ENCODE peak calls at places on chromosomes 4 and X, in ten cellular contexts. Y, R, M, P, J, D, N, U, I and F are unnamed samples. For H3K9me3, the result is how much of the 10 kb centered on the place peaks cover.

GRCh38 chrX:133513116-133513515 is 97.8 kb upstream of the GPC4 start:
- DNase-seq in Y (no peak), R (no peak), M (peak), P (no peak), J (no peak), D (no peak), N (no peak), U (no peak), I (no peak), F (no peak)

GRCh38 chrX:80388206-80388605 is 32.0 kb upstream of the TENT5D start:
- DNase-seq in Y (no peak), R (no peak), M (no peak), P (no peak), J (no peak), D (no peak), N (no peak), U (no peak), I (no peak), F (no peak)

GRCh38 chr4:158810487-158811215 is 41.8 kb downstream of the FNIP2 start:
- DNase-seq in Y (peak), R (peak), M (no peak), P (peak), J (peak), D (peak), N (no peak), U (peak), I (no peak), F (no peak)

GRCh38 chrX:25083661-25084060 is 67.9 kb upstream of the ARX start:
- DNase-seq in Y (no peak), R (no peak), M (no peak), P (peak), J (no peak), D (no peak), N (no peak), U (no peak), I (no peak), F (no peak)

GRCh38 chr4:153757407-153757806 is 2.4 kb downstream of the RNF175 start:
- DNase-seq in Y (no peak), R (no peak), M (no peak), P (no peak), J (no peak), D (no peak), N (no peak), U (no peak), I (no peak), F (no peak)

GRCh38 chr4:137644201-137644600 is 111.9 kb upstream of the PCDH18 start:
- DNase-seq in Y (no peak), R (no peak), M (no peak), P (no peak), J (no peak), D (no peak), N (no peak), U (no peak), I (no peak), F (no peak)

GRCh38 chrX:41688835-41689234 is at the start of gene GPR34:
- DNase-seq in Y (no peak), R (no peak), M (no peak), P (no peak), J (no peak), D (no peak), N (no peak), U (no peak), I (no peak), F (no peak)

GRCh38 chrX:619451-619811 is 11.2 kb upstream of the SHOX start:
- DNase-seq in Y (no peak), R (no peak), M (no peak), P (no peak), J (no peak), D (peak), N (no peak), U (no peak), I (no peak), F (no peak)

GRCh38 chr4:167721574-167721973 is 370.8 kb upstream of the ANXA10 start:
- DNase-seq in Y (no peak), R (no peak), M (no peak), P (peak), J (no peak), D (no peak), N (no peak), U (no peak), I (no peak), F (no peak)

GRCh38 chrX:41720125-41720780 is 3.7 kb upstream of the GPR82 start:
- DNase-seq in Y (no peak), R (no peak), M (no peak), P (no peak), J (no peak), D (no peak), N (no peak), U (peak), I (no peak), F (no peak)

GRCh38 chrX:38986586-38986985 is 185.3 kb downstream of the MID1IP1 start:
- DNase-seq in Y (no peak), R (no peak), M (peak), P (no peak), J (no peak), D (no peak), N (no peak), U (no peak), I (no peak), F (no peak)

GRCh38 chrX:43958529-43958928 is 14.7 kb downstream of the NDP start:
- DNase-seq in Y (peak), R (no peak), M (peak), P (peak), J (no peak), D (no peak), N (peak), U (no peak), I (no peak), F (no peak)

GRCh38 chr4:119016636-119017035 is 119.0 kb upstream of the MYOZ2 start:
- DNase-seq in Y (no peak), R (no peak), M (no peak), P (no peak), J (no peak), D (no peak), N (no peak), U (no peak), I (no peak), F (no peak)

GRCh38 chrX:40314070-40314469 is 216.3 kb upstream of the BCOR start:
- DNase-seq in Y (peak), R (no peak), M (peak), P (no peak), J (no peak), D (no peak), N (no peak), U (no peak), I (no peak), F (no peak)

GRCh38 chrX:40108959-40109287 is 11.2 kb upstream of the BCOR start:
- DNase-seq in Y (peak), R (peak), M (peak), P (peak), J (peak), D (peak), N (no peak), U (peak), I (peak), F (peak)

GRCh38 chrX:122866527-122866926 is 317.6 kb upstream of the GRIA3 start:
- DNase-seq in Y (no peak), R (no peak), M (no peak), P (peak), J (no peak), D (no peak), N (no peak), U (no peak), I (no peak), F (no peak)

GRCh38 chr4:11566440-11567022 is 137.8 kb upstream of the HS3ST1 start:
- DNase-seq in Y (no peak), R (no peak), M (no peak), P (no peak), J (no peak), D (no peak), N (no peak), U (no peak), I (no peak), F (no peak)

GRCh38 chr4:86961605-86962295 is 26.9 kb downstream of the AFF1 start:
- DNase-seq in Y (no peak), R (no peak), M (peak), P (peak), J (peak), D (no peak), N (no peak), U (no peak), I (no peak), F (no peak)

GRCh38 chrX:53073115-53073581 is 9.0 kb upstream of the TSPYL2 start:
- DNase-seq in Y (peak), R (no peak), M (no peak), P (peak), J (no peak), D (no peak), N (no peak), U (no peak), I (no peak), F (no peak)

GRCh38 chrX:105116541-105116940 is 104.0 kb downstream of the TEX13A start:
- DNase-seq in Y (no peak), R (no peak), M (no peak), P (no peak), J (no peak), D (no peak), N (no peak), U (no peak), I (no peak), F (no peak)

GRCh38 chrX:2566044-2566443 is 65.3 kb upstream of the DHRSX start:
- DNase-seq in Y (no peak), R (no peak), M (no peak), P (no peak), J (no peak), D (peak), N (no peak), U (no peak), I (no peak), F (no peak)

GRCh38 chr4:141569141-141569540 is 67.2 kb upstream of the IL15 start:
- DNase-seq in Y (no peak), R (no peak), M (no peak), P (peak), J (no peak), D (no peak), N (no peak), U (no peak), I (no peak), F (no peak)

DNA sequence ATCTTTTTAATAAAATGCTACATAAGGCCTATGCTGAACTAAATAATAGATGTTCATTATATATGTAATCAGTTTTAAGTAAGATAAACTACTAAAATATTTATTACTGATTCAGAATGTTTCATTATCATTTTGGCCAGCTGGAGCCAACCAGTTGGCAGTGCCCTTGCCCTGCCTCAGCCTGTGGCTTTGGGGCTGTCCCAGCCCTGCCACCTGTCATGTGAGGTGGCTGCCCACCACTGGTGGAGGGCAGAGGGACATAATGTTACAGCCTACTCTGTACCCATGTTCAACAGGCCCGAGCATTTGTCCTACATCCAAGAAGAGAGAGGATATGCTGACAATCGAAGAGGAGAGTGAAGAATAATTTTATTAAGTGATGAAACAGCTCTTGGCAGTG is 422.2 kb downstream of the SPIN4 start:
- DNase-seq in Y (no peak), R (no peak), M (no peak), P (no peak), J (no peak), D (no peak), N (no peak), U (no peak), I (no peak), F (no peak)
- H3K9me3 ChIP-seq in Y (half or more), R (under half), M (under half), P (under half), J (under half), D (under half), N (under half), U (under half), I (under half), F (under half)

GRCh38 chr4:190017357-190018200 is 9.5 kb downstream of the FRG2 start:
- DNase-seq in Y (peak), R (no peak), M (no peak), P (no peak), J (no peak), D (no peak), N (no peak), U (no peak), I (no peak), F (no peak)

GRCh38 chr4:190016369-190017289 is 10.4 kb downstream of the FRG2 start:
- DNase-seq in Y (peak), R (no peak), M (no peak), P (no peak), J (no peak), D (no peak), N (no peak), U (no peak), I (no peak), F (no peak)

GRCh38 chr4:190018201-190018920 is 8.7 kb downstream of the FRG2 start:
- DNase-seq in Y (no peak), R (no peak), M (no peak), P (no peak), J (no peak), D (no peak), N (no peak), U (no peak), I (no peak), F (no peak)

GRCh38 chr4:190015538-190016368 is 11.3 kb downstream of the FRG2 start:
- DNase-seq in Y (peak), R (no peak), M (no peak), P (no peak), J (no peak), D (no peak), N (no peak), U (no peak), I (no peak), F (no peak)

GRCh38 chr4:190014771-190015537 is 12.1 kb downstream of the FRG2 start:
- DNase-seq in Y (peak), R (no peak), M (no peak), P (no peak), J (no peak), D (no peak), N (no peak), U (no peak), I (no peak), F (no peak)
- H3K9me3 ChIP-seq in Y (under half), R (under half), M (under half), P (under half), J (under half), D (under half), N (under half), U (under half), I (under half), F (under half)

GRCh38 chrX:100904433-100904832 is 24.3 kb downstream of the XKRX start:
- DNase-seq in Y (no peak), R (no peak), M (no peak), P (no peak), J (no peak), D (no peak), N (no peak), U (no peak), I (no peak), F (no peak)
- H3K9me3 ChIP-seq in Y (under half), R (under half), M (under half), P (under half), J (under half), D (under half), N (under half), U (under half), I (under half), F (under half)

GRCh38 chr4:73414936-73415271 is 10.8 kb downstream of the ALB start:
- DNase-seq in Y (no peak), R (no peak), M (no peak), P (no peak), J (no peak), D (no peak), N (no peak), U (no peak), I (no peak), F (no peak)
- H3K9me3 ChIP-seq in Y (under half), R (under half), M (under half), P (under half), J (under half), D (under half), N (under half), U (under half), I (under half), F (under half)

DNA sequence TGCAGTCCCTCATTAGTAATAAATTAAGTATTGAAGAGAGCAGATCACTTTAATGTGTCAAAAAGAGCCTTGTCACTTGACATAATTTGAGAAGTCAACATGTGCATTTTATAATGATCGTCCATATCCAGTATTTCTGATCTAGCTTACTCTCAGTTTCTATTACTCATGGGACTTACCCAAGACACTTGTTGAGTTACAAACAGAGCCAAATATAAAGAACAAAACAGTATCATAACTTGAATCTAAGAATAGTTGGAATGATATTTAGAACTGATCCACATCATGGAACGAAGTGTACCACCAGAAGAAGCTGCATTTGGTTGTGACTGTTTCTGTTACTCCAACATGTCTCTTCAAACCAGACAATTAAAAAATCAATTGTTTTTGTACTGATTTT is 54.6 kb downstream of the SLITRK4 start:
- DNase-seq in Y (no peak), R (no peak), M (no peak), P (no peak), J (no peak), D (no peak), N (no peak), U (no peak), I (no peak), F (no peak)
- H3K9me3 ChIP-seq in Y (under half), R (under half), M (under half), P (under half), J (under half), D (under half), N (under half), U (under half), I (under half), F (under half)